ENCODE peak calls at places on chromosomes 11 and 22, in nine cellular contexts. One of them, this sample, is unnamed. For H3K27me3, the result is how much of the 10 kb centered on the place peaks cover.

GRCh38 chr22:49715450-49715849 is 112.2 kb downstream of the BRD1 start:
- DNase-seq in H9: no peak
- DNase-seq in heart right ventricle: no peak
- DNase-seq in heart left ventricle: no peak
- DNase-seq in transverse colon: no peak
- DNase-seq in sigmoid colon: no peak
- DNase-seq in HAP-1: no peak
- DNase-seq in left ventricle myocardium inferior: no peak
- DNase-seq in thoracic aorta: no peak
- DNase-seq in this sample: no peak

GRCh38 chr11:32575070-32575469 is 8.6 kb upstream of the EIF3M start:
- DNase-seq in H9: no peak
- DNase-seq in heart right ventricle: no peak
- DNase-seq in heart left ventricle: no peak
- DNase-seq in transverse colon: no peak
- DNase-seq in sigmoid colon: no peak
- DNase-seq in HAP-1: no peak
- DNase-seq in left ventricle myocardium inferior: no peak
- DNase-seq in thoracic aorta: no peak
- DNase-seq in this sample: no peak

GRCh38 chr11:72643547-72643946 is 30.7 kb downstream of the PDE2A start:
- DNase-seq in H9: no peak
- DNase-seq in heart right ventricle: no peak
- DNase-seq in heart left ventricle: no peak
- DNase-seq in transverse colon: no peak
- DNase-seq in sigmoid colon: no peak
- DNase-seq in HAP-1: no peak
- DNase-seq in left ventricle myocardium inferior: no peak
- DNase-seq in thoracic aorta: peak
- DNase-seq in this sample: no peak

GRCh38 chr11:17185938-17186337 is 21.8 kb downstream of the PIK3C2A start:
- DNase-seq in H9: no peak
- DNase-seq in heart right ventricle: no peak
- DNase-seq in heart left ventricle: no peak
- DNase-seq in transverse colon: no peak
- DNase-seq in sigmoid colon: no peak
- DNase-seq in HAP-1: no peak
- DNase-seq in left ventricle myocardium inferior: no peak
- DNase-seq in thoracic aorta: no peak
- DNase-seq in this sample: no peak

GRCh38 chr11:120211522-120212258 is 858 bp downstream of the OAF start:
- DNase-seq in H9: no peak
- DNase-seq in heart right ventricle: no peak
- DNase-seq in heart left ventricle: no peak
- DNase-seq in transverse colon: no peak
- DNase-seq in sigmoid colon: no peak
- DNase-seq in HAP-1: peak
- DNase-seq in left ventricle myocardium inferior: no peak
- DNase-seq in thoracic aorta: no peak
- DNase-seq in this sample: no peak

GRCh38 chr11:133695376-133695775 is 149.9 kb downstream of the SPATA19 start:
- DNase-seq in H9: peak
- DNase-seq in heart right ventricle: no peak
- DNase-seq in heart left ventricle: no peak
- DNase-seq in transverse colon: no peak
- DNase-seq in sigmoid colon: no peak
- DNase-seq in HAP-1: no peak
- DNase-seq in left ventricle myocardium inferior: no peak
- DNase-seq in thoracic aorta: no peak
- DNase-seq in this sample: no peak

GRCh38 chr22:42834177-42834949 is 22.7 kb downstream of the ARFGAP3 start:
- DNase-seq in H9: no peak
- DNase-seq in heart right ventricle: no peak
- DNase-seq in heart left ventricle: no peak
- DNase-seq in transverse colon: no peak
- DNase-seq in sigmoid colon: no peak
- DNase-seq in HAP-1: no peak
- DNase-seq in left ventricle myocardium inferior: no peak
- DNase-seq in thoracic aorta: no peak
- DNase-seq in this sample: no peak

GRCh38 chr11:61683961-61684869 is 4.0 kb downstream of the DAGLA start:
- DNase-seq in H9: peak
- DNase-seq in heart right ventricle: no peak
- DNase-seq in heart left ventricle: no peak
- DNase-seq in transverse colon: no peak
- DNase-seq in sigmoid colon: no peak
- DNase-seq in HAP-1: no peak
- DNase-seq in left ventricle myocardium inferior: no peak
- DNase-seq in thoracic aorta: no peak
- DNase-seq in this sample: no peak

GRCh38 chr22:26502688-26503561 is 9.3 kb downstream of the TFIP11 start:
- DNase-seq in H9: peak
- DNase-seq in heart right ventricle: peak
- DNase-seq in heart left ventricle: peak
- DNase-seq in transverse colon: peak
- DNase-seq in sigmoid colon: no peak
- DNase-seq in HAP-1: peak
- DNase-seq in left ventricle myocardium inferior: peak
- DNase-seq in thoracic aorta: no peak
- DNase-seq in this sample: no peak

GRCh38 chr11:78654866-78655265 is 80.2 kb upstream of the NARS2 start:
- DNase-seq in H9: no peak
- DNase-seq in heart right ventricle: no peak
- DNase-seq in heart left ventricle: no peak
- DNase-seq in transverse colon: no peak
- DNase-seq in sigmoid colon: no peak
- DNase-seq in HAP-1: no peak
- DNase-seq in left ventricle myocardium inferior: no peak
- DNase-seq in thoracic aorta: no peak
- DNase-seq in this sample: no peak

GRCh38 chr11:36149538-36150242 is 139.5 kb downstream of the COMMD9 start:
- DNase-seq in H9: peak
- DNase-seq in heart right ventricle: peak
- DNase-seq in heart left ventricle: peak
- DNase-seq in transverse colon: peak
- DNase-seq in sigmoid colon: peak
- DNase-seq in HAP-1: peak
- DNase-seq in left ventricle myocardium inferior: no peak
- DNase-seq in thoracic aorta: peak
- DNase-seq in this sample: peak

DNA sequence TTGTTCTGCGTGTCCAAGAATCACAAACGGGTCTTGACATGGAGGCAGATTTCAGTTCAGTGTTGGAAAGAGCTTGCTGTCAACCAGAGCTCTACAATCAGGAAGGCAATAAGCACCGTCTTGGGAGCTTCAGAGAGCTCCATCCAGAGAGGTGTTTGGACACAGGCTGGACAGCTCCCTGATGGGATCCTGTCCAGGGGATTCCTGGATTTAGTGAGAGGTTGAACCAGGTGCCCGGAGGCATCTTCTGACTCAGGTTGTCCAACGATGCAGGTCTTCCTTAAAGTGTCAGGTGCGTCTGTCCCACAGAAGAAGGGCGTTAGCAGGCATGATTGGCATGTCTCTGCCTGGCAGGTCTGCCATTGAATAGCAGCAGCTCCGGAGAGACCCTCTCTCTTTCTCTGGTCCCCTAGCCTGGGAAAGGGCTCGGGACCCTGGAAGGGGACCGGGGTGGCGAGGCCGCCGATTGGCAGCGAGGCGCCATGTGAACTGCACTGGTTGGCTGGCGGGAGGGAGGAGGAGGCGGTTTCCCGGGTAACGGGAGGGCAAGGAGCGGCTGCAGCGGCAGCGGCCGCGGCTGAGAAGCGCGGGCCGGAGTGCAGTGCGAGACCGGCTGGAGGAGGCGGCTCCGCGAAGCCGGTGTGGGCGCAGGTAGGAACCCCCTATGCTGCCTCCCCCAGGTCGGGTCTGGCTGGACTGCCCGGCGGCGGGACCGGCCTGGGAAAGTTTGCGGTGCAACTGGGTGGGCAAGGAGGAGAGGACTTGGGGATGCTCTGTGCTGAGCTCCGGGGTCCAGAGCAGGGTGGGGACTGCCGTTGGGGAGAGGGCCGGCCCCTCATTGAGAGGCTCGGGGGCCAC is 104.1 kb upstream of the E2F8 start:
- DNase-seq in H9: peak
- DNase-seq in heart right ventricle: peak
- DNase-seq in heart left ventricle: peak
- DNase-seq in transverse colon: peak
- DNase-seq in sigmoid colon: peak
- DNase-seq in HAP-1: peak
- DNase-seq in left ventricle myocardium inferior: peak
- DNase-seq in thoracic aorta: no peak
- DNase-seq in this sample: peak
- H3K27me3 ChIP-seq in H9: under half
- H3K27me3 ChIP-seq in heart right ventricle: under half
- H3K27me3 ChIP-seq in heart left ventricle: half or more
- H3K27me3 ChIP-seq in transverse colon: half or more
- H3K27me3 ChIP-seq in sigmoid colon: under half
- H3K27me3 ChIP-seq in HAP-1: half or more
- H3K27me3 ChIP-seq in left ventricle myocardium inferior: half or more
- H3K27me3 ChIP-seq in thoracic aorta: under half
- H3K27me3 ChIP-seq in this sample: under half

GRCh38 chr22:29724843-29725242 is 5.0 kb downstream of the CABP7 start:
- DNase-seq in H9: no peak
- DNase-seq in heart right ventricle: no peak
- DNase-seq in heart left ventricle: no peak
- DNase-seq in transverse colon: no peak
- DNase-seq in sigmoid colon: no peak
- DNase-seq in HAP-1: no peak
- DNase-seq in left ventricle myocardium inferior: no peak
- DNase-seq in thoracic aorta: no peak
- DNase-seq in this sample: no peak
- H3K27me3 ChIP-seq in H9: under half
- H3K27me3 ChIP-seq in heart right ventricle: under half
- H3K27me3 ChIP-seq in heart left ventricle: under half
- H3K27me3 ChIP-seq in transverse colon: under half
- H3K27me3 ChIP-seq in sigmoid colon: under half
- H3K27me3 ChIP-seq in HAP-1: under half
- H3K27me3 ChIP-seq in left ventricle myocardium inferior: half or more
- H3K27me3 ChIP-seq in thoracic aorta: under half
- H3K27me3 ChIP-seq in this sample: under half

GRCh38 chr11:11669447-11669846 is 47.6 kb upstream of the GALNT18 start:
- DNase-seq in H9: no peak
- DNase-seq in heart right ventricle: no peak
- DNase-seq in heart left ventricle: no peak
- DNase-seq in transverse colon: no peak
- DNase-seq in sigmoid colon: peak
- DNase-seq in HAP-1: no peak
- DNase-seq in left ventricle myocardium inferior: no peak
- DNase-seq in thoracic aorta: no peak
- DNase-seq in this sample: no peak

GRCh38 chr11:11668293-11668692 is 46.5 kb upstream of the GALNT18 start:
- DNase-seq in H9: no peak
- DNase-seq in heart right ventricle: no peak
- DNase-seq in heart left ventricle: no peak
- DNase-seq in transverse colon: no peak
- DNase-seq in sigmoid colon: no peak
- DNase-seq in HAP-1: no peak
- DNase-seq in left ventricle myocardium inferior: no peak
- DNase-seq in thoracic aorta: no peak
- DNase-seq in this sample: no peak

GRCh38 chr11:11663907-11664306 is 42.1 kb upstream of the GALNT18 start:
- DNase-seq in H9: no peak
- DNase-seq in heart right ventricle: no peak
- DNase-seq in heart left ventricle: no peak
- DNase-seq in transverse colon: no peak
- DNase-seq in sigmoid colon: no peak
- DNase-seq in HAP-1: no peak
- DNase-seq in left ventricle myocardium inferior: no peak
- DNase-seq in thoracic aorta: no peak
- DNase-seq in this sample: no peak

GRCh38 chr11:11668781-11669180 is 47.0 kb upstream of the GALNT18 start:
- DNase-seq in H9: no peak
- DNase-seq in heart right ventricle: no peak
- DNase-seq in heart left ventricle: no peak
- DNase-seq in transverse colon: no peak
- DNase-seq in sigmoid colon: no peak
- DNase-seq in HAP-1: no peak
- DNase-seq in left ventricle myocardium inferior: no peak
- DNase-seq in thoracic aorta: no peak
- DNase-seq in this sample: no peak

GRCh38 chr11:11667056-11667455 is 45.3 kb upstream of the GALNT18 start:
- DNase-seq in H9: no peak
- DNase-seq in heart right ventricle: no peak
- DNase-seq in heart left ventricle: no peak
- DNase-seq in transverse colon: no peak
- DNase-seq in sigmoid colon: no peak
- DNase-seq in HAP-1: no peak
- DNase-seq in left ventricle myocardium inferior: no peak
- DNase-seq in thoracic aorta: no peak
- DNase-seq in this sample: no peak
- H3K27me3 ChIP-seq in H9: under half
- H3K27me3 ChIP-seq in heart right ventricle: under half
- H3K27me3 ChIP-seq in heart left ventricle: under half
- H3K27me3 ChIP-seq in transverse colon: under half
- H3K27me3 ChIP-seq in sigmoid colon: under half
- H3K27me3 ChIP-seq in HAP-1: under half
- H3K27me3 ChIP-seq in left ventricle myocardium inferior: under half
- H3K27me3 ChIP-seq in thoracic aorta: under half
- H3K27me3 ChIP-seq in this sample: under half

GRCh38 chr22:25282671-25283561 is 63.5 kb downstream of the CRYBB2 start:
- DNase-seq in H9: peak
- DNase-seq in heart right ventricle: no peak
- DNase-seq in heart left ventricle: no peak
- DNase-seq in transverse colon: no peak
- DNase-seq in sigmoid colon: no peak
- DNase-seq in HAP-1: no peak
- DNase-seq in left ventricle myocardium inferior: no peak
- DNase-seq in thoracic aorta: no peak
- DNase-seq in this sample: no peak

GRCh38 chr22:25281675-25282345 is 62.4 kb downstream of the CRYBB2 start:
- DNase-seq in H9: peak
- DNase-seq in heart right ventricle: no peak
- DNase-seq in heart left ventricle: no peak
- DNase-seq in transverse colon: no peak
- DNase-seq in sigmoid colon: no peak
- DNase-seq in HAP-1: no peak
- DNase-seq in left ventricle myocardium inferior: no peak
- DNase-seq in thoracic aorta: no peak
- DNase-seq in this sample: no peak

DNA sequence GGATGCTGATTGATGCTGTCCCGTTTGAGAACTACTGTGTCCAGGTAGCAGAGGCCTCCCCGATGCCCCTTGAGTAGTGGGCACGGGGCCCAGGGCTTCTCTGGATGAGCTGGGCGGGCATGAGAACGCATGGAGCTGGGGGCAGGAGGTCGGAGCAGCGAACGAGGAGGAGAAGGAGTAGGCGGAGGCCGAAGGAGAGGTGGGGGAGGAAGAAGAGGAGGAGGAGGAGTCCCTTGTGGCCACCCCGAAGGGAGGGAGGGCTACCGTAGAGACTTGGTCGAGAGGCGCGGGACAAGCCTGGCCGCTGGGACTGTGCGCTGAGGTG is 62.9 kb downstream of the CRYBB2 start:
- DNase-seq in H9: no peak
- DNase-seq in heart right ventricle: no peak
- DNase-seq in heart left ventricle: no peak
- DNase-seq in transverse colon: no peak
- DNase-seq in sigmoid colon: no peak
- DNase-seq in HAP-1: no peak
- DNase-seq in left ventricle myocardium inferior: no peak
- DNase-seq in thoracic aorta: no peak
- DNase-seq in this sample: no peak
- H3K27me3 ChIP-seq in H9: under half
- H3K27me3 ChIP-seq in heart right ventricle: under half
- H3K27me3 ChIP-seq in heart left ventricle: half or more
- H3K27me3 ChIP-seq in transverse colon: half or more
- H3K27me3 ChIP-seq in sigmoid colon: under half
- H3K27me3 ChIP-seq in HAP-1: under half
- H3K27me3 ChIP-seq in left ventricle myocardium inferior: half or more
- H3K27me3 ChIP-seq in thoracic aorta: under half
- H3K27me3 ChIP-seq in this sample: under half

This sample was measured in body of pancreas.